ENCODE peak calls at places on chromosomes 1 and 21, in eight cellular contexts. X is cardiac muscle cell, J is colonic mucosa, U is vagina, A is K562, V is lung, B is kidney, N is heart right ventricle. Z is an unnamed sample. For H3K36me3, the result is how much of the 10 kb centered on the place peaks cover.

GRCh38 chr21:45528028-45528705 is 14.1 kb downstream of the SLC19A1 start:
- DNase-seq in A (no peak), N (no peak), V (no peak), B (peak), U (no peak), J (no peak), X (no peak), Z (peak)

GRCh38 chr1:244792188-244792850 is 43.1 kb upstream of the COX20 start:
- DNase-seq in J (no peak), A (no peak), V (no peak), X (peak), B (no peak), N (no peak), U (no peak), Z (no peak)

GRCh38 chr1:1071486-1072298 is 2.4 kb downstream of the RNF223 start:
- DNase-seq in J (no peak), X (no peak), A (no peak), U (no peak), V (no peak), N (no peak), B (no peak), Z (no peak)

GRCh38 chr1:112618114-112618720 is 724 bp downstream of the ST7L start:
- DNase-seq in V (no peak), A (peak), J (no peak), X (peak), U (no peak), N (no peak), B (no peak), Z (no peak)

GRCh38 chr1:16067933-16068332 is 5.5 kb downstream of the FAM131C start:
- DNase-seq in B (no peak), J (no peak), U (no peak), A (no peak), V (no peak), X (no peak), N (no peak), Z (no peak)

GRCh38 chr1:24762133-24762676 is 17.0 kb downstream of the CLIC4 start:
- DNase-seq in J (no peak), N (no peak), U (no peak), B (no peak), X (no peak), A (no peak), V (no peak), Z (no peak)

GRCh38 chr1:17084787-17085186 is 31.0 kb upstream of the SDHB start:
- DNase-seq in U (no peak), X (no peak), A (no peak), V (no peak), N (no peak), B (no peak), J (no peak), Z (no peak)

GRCh38 chr21:16279658-16280581 is 550.1 kb downstream of the USP25 start:
- DNase-seq in J (no peak), B (peak), U (no peak), V (no peak), A (no peak), N (peak), X (peak), Z (peak)

GRCh38 chr1:29823536-29823935 is 587.2 kb downstream of the PTPRU start:
- DNase-seq in N (no peak), A (no peak), J (peak), V (peak), B (no peak), U (peak), X (no peak), Z (no peak)

GRCh38 chr1:6646499-6647148 is 22.0 kb downstream of the THAP3 start:
- DNase-seq in X (peak), U (no peak), B (no peak), J (no peak), A (peak), N (no peak), V (no peak), Z (peak)

GRCh38 chr1:208149776-208150514 is 94.2 kb downstream of the PLXNA2 start:
- DNase-seq in A (no peak), V (no peak), U (no peak), X (no peak), N (peak), J (peak), B (no peak), Z (peak)

GRCh38 chr1:234676103-234676594 is 66.2 kb upstream of the IRF2BP2 start:
- DNase-seq in U (no peak), A (peak), N (peak), V (peak), J (peak), X (peak), B (peak), Z (peak)

GRCh38 chr1:53593758-53594380 is 134.7 kb downstream of the DMRTB1 start:
- DNase-seq in U (no peak), A (peak), N (no peak), V (peak), B (no peak), J (no peak), X (peak), Z (peak)

GRCh38 chr1:93980320-93980744 is 71.1 kb upstream of the GCLM start:
- DNase-seq in B (no peak), U (no peak), A (peak), J (no peak), V (no peak), X (peak), N (no peak), Z (no peak)

GRCh38 chr21:25885405-25885804 is 150.6 kb downstream of the GABPA start:
- DNase-seq in X (no peak), U (no peak), A (no peak), V (no peak), J (no peak), B (no peak), N (no peak), Z (no peak)

GRCh38 chr1:72845342-72845741 is 563.0 kb upstream of the NEGR1 start:
- DNase-seq in X (peak), B (no peak), A (no peak), N (no peak), J (no peak), V (no peak), U (no peak), Z (no peak)

GRCh38 chr1:92399076-92399475 is 87.6 kb downstream of the GFI1 start:
- DNase-seq in J (no peak), A (no peak), U (no peak), N (no peak), V (no peak), X (peak), B (no peak), Z (no peak)

GRCh38 chr1:18764362-18764761 is 95.1 kb downstream of the TAS1R2 start:
- DNase-seq in B (no peak), J (no peak), U (no peak), A (no peak), N (no peak), V (no peak), X (no peak), Z (peak)

GRCh38 chr1:111222308-111223125 is 5.0 kb upstream of the CHI3L2 start:
- DNase-seq in J (peak), A (peak), B (peak), X (peak), N (peak), V (peak), U (no peak), Z (peak)

GRCh38 chr1:240234477-240235225 is 143.0 kb downstream of the FMN2 start:
- DNase-seq in N (no peak), X (peak), B (no peak), V (no peak), A (no peak), U (no peak), J (no peak), Z (no peak)

GRCh38 chr1:221294244-221294643 is 415.0 kb downstream of the HLX start:
- DNase-seq in A (no peak), J (no peak), U (no peak), B (no peak), V (no peak), N (no peak), X (peak), Z (no peak)

GRCh38 chr1:6141601-6142000 is 38.5 kb downstream of the CHD5 start:
- DNase-seq in J (no peak), B (peak), U (no peak), N (no peak), X (no peak), V (no peak), A (peak), Z (no peak)

GRCh38 chr1:4087530-4088420 is 187.7 kb upstream of the C1orf174 start:
- DNase-seq in X (no peak), N (no peak), A (no peak), J (no peak), U (no peak), B (no peak), V (no peak), Z (no peak)

GRCh38 chr1:220787069-220787614 is 429 bp downstream of the MTARC1 start:
- DNase-seq in U (no peak), X (no peak), N (no peak), J (peak), A (no peak), V (peak), B (peak), Z (peak)

GRCh38 chr1:38835230-38835827 is 24.2 kb downstream of the RRAGC start:
- DNase-seq in J (peak), V (no peak), X (peak), U (no peak), B (no peak), N (peak), A (peak), Z (peak)

GRCh38 chr1:28296401-28297220 is 32.2 kb upstream of the MED18 start:
- DNase-seq in X (peak), V (no peak), B (peak), U (no peak), N (no peak), J (peak), A (peak), Z (peak)

GRCh38 chr1:203035111-203036000 is 9.1 kb downstream of the PPFIA4 start:
- DNase-seq in U (peak), N (no peak), X (no peak), J (no peak), V (no peak), B (peak), A (no peak), Z (no peak)

GRCh38 chr1:84632975-84633427 is 57.3 kb downstream of the SSX2IP start:
- DNase-seq in J (peak), X (peak), V (no peak), N (no peak), B (no peak), A (peak), U (no peak), Z (no peak)

GRCh38 chr1:37028981-37029617 is 5.2 kb downstream of the GRIK3 start:
- DNase-seq in X (no peak), N (no peak), J (no peak), U (no peak), V (no peak), B (no peak), A (no peak), Z (no peak)

GRCh38 chr1:17013598-17014320 is 2.0 kb upstream of the ATP13A2 start:
- DNase-seq in J (no peak), A (peak), U (no peak), V (peak), N (no peak), X (no peak), B (peak), Z (no peak)

GRCh38 chr1:63968663-63969460 is 195.0 kb downstream of the ROR1 start:
- DNase-seq in X (no peak), B (no peak), V (no peak), J (no peak), A (no peak), N (peak), U (no peak), Z (no peak)

GRCh38 chr1:53511933-53512806 is 53.0 kb downstream of the DMRTB1 start:
- DNase-seq in A (no peak), V (no peak), B (no peak), U (no peak), J (no peak), N (peak), X (peak), Z (no peak)

GRCh38 chr1:195590649-195591048 is 1017.6 kb downstream of the KCNT2 start:
- DNase-seq in B (no peak), V (no peak), X (no peak), J (no peak), A (no peak), N (no peak), U (no peak), Z (no peak)

GRCh38 chr1:232450626-232451025 is 179.3 kb downstream of the SIPA1L2 start:
- DNase-seq in X (no peak), J (no peak), U (no peak), A (no peak), V (no peak), B (no peak), N (no peak), Z (no peak)

GRCh38 chr1:55530749-55531478 is 315.8 kb upstream of the USP24 start:
- DNase-seq in J (no peak), U (no peak), V (no peak), A (no peak), X (no peak), N (no peak), B (no peak), Z (no peak)

GRCh38 chr21:39118604-39119215 is 64.5 kb downstream of the PSMG1 start:
- DNase-seq in U (peak), N (no peak), J (no peak), B (no peak), A (no peak), V (no peak), X (no peak), Z (no peak)

GRCh38 chr1:10540277-10541005 is 65.7 kb downstream of the PEX14 start:
- DNase-seq in U (no peak), A (no peak), B (no peak), V (no peak), X (peak), J (no peak), N (peak), Z (peak)

GRCh38 chr1:185998391-185998790 is 264.2 kb downstream of the HMCN1 start:
- DNase-seq in X (no peak), N (no peak), A (peak), U (no peak), V (no peak), B (no peak), J (no peak), Z (no peak)

DNA sequence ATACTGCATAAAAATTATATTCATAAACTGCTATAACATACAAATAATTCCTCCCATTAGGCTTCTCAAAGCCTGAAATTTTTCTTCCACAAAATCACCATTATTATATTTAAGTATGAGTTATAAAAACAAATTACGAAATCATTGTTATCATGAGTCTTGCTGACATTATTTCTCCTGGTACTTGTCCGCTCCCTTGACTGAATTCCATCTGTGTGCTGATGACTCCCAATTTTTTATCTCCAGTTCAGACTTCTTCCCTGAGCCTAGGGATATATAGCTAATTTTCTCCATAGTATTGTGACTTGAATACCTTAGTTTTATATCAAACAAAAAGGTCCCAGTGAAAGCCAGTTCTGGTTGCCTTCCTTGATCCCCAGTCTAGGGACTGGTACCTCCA is 268.2 kb downstream of the HMCN1 start:
- DNase-seq in B (no peak), X (peak), A (no peak), V (no peak), N (no peak), U (no peak), J (no peak), Z (no peak)
- H3K36me3 ChIP-seq in B (under half), X (under half), A (under half), V (under half), N (under half), U (under half), J (under half), Z (under half)

DNA sequence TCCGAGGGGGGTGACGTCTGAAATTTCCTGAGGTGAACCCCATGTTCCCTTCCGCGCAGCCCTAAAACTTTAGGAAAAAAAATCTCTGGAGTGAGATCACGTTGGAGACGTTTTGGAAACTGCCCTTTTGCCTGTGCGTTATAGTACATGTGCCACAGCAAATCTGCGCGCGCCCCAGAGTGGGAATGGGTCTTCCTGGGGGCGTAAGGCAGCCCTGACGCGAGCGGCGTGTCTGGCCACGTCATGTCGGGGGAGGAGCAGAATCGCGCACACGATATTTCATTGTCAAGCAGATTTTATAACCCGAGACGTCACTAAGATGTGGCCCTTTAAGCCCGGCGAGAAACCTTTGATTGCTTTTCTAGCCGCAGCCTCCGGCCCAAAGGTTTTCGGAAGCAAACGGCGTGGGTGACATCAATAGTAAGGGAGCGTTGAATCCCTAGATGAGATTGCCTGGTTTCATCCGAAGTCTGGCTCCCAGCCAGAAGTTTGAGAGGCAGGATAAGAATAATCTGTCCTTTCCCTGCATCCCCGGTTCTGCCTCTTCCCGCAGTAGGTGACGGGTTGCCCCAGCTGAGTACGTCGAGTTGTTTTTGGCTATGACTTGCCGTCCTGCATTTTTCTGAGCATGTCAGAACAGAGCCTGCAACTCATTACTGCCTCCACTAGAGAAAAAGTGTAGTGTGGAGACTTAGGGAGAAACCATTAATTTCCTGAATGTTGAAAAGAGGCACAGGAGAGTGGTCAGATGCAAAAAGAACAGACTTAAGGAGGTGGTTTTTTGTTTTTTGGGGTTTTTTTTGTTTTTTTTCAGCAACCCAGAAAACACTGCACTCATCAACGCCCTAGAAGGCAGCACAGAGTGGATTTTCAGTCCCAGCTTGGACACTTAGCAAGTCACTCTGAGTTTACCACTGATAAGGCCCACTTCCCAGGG is 800 bp upstream of the PMVK start:
- DNase-seq in J (peak), X (peak), N (peak), V (peak), B (peak), A (peak), U (no peak), Z (peak)
- TF ChIP-seq CTCF in J (no peak), X (peak), N (no peak), V (no peak), B (no peak), A (peak), U (peak), Z (no peak)

DNA sequence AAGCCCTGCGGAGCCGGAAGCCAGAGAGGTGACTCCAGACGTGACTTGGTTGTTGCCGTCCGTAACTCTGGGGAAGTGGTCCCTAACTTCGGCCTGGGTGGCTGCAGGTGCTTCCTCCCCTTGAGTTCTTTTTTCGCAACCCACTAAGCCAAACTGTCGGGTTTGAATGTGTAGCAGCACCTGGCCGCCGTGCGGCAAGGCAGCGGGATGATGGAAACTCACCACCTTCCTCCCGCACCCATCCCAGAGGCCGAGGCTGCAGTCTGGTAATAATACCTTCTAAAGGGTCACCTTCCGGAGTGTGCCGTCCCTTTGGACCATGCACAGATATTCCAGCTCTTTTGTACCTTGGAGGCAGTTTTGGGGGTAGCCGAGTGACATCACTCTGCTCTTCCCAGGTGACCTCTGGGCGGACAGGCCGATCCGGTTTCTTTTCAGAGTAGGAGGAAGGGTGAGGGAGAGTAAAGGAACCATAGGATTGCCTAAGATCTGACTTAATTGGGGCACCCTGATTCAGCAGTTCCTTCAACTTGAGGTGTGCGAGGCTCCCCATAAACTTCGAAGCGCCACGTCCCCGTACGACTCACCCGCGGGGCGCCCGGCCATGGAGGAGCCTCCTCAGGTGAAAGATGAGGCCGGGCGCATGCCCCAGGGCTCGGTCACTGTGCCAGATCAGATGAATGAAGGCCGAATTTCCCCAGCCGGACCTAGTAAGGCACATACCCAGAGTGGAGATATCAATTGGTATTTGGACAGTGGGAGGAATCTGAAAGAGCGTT is 1.0 kb downstream of the KCNK1 start:
- DNase-seq in V (no peak), A (no peak), J (peak), X (no peak), N (no peak), U (no peak), B (peak), Z (peak)
- H3K27ac ChIP-seq in V (no peak), A (peak), J (peak), X (no peak), N (peak), U (peak), B (no peak), Z (peak)

GRCh38 chr1:40264354-40264781 is 6.3 kb downstream of the ZMPSTE24 start:
- DNase-seq in N (no peak), V (no peak), B (no peak), U (no peak), X (no peak), A (no peak), J (no peak), Z (no peak)
- H3K36me3 ChIP-seq in N (under half), V (under half), B (under half), U (under half), X (half or more), A (half or more), J (under half), Z (under half)

DNA sequence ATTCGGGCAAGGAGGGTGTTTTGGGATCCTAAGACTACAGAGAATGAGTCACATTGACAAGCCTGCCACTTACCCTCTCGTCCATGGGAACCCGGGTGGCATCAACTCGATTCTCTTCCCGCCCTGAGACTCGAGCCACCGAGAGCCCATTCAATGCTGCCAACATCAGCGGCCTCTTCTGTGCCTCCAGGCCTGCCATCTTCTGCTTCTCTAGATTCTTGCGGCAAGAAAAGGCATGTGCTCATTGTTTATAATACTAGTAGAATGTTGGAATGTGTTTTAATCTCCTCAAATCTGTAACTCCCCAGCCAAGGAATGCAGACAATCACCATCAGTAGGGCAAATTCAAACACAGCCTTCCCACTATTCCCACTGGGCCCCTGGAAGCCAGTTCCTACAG is 96.9 kb downstream of the SMYD2 start:
- DNase-seq in N (no peak), B (no peak), V (no peak), A (no peak), U (no peak), J (no peak), X (peak), Z (no peak)
- TF ChIP-seq CTCF in N (no peak), B (no peak), V (no peak), A (no peak), U (no peak), J (no peak), X (no peak), Z (no peak)